ENCODE peak calls at places on chromosome 22, in six cellular contexts. Y is GM23338, Q is transverse colon, W is K562, S is spleen, X is GM12891. U is an unnamed sample.

GRCh38 chr22:38016182-38017078 is 32.1 kb upstream of the SOX10 start:
- DNase-seq in S (no peak), Y (peak), Q (peak), X (no peak), W (no peak), U (no peak)

GRCh38 chr22:26194313-26194712 is 25.1 kb downstream of the SEZ6L start:
- DNase-seq in X (no peak), Y (no peak), Q (no peak), W (no peak), S (no peak), U (no peak)

GRCh38 chr22:39150848-39151215 is 1.6 kb downstream of the CBX7 start:
- DNase-seq in S (peak), Y (no peak), W (no peak), Q (no peak), X (no peak), U (no peak)

GRCh38 chr22:50713571-50714056 is 24.4 kb upstream of the ACR start:
- DNase-seq in W (no peak), Q (no peak), Y (no peak), X (no peak), S (peak), U (no peak)

GRCh38 chr22:44090571-44090905 is 66.4 kb downstream of the PARVB start:
- DNase-seq in Y (no peak), S (no peak), Q (no peak), X (no peak), W (no peak), U (no peak)

GRCh38 chr22:39913321-39913720 is 12.4 kb downstream of the GRAP2 start:
- DNase-seq in Y (no peak), S (no peak), Q (no peak), X (no peak), W (no peak), U (no peak)

GRCh38 chr22:25704701-25705100 is 37.3 kb upstream of the MYO18B start:
- DNase-seq in Y (no peak), X (no peak), W (no peak), S (no peak), Q (no peak), U (no peak)

GRCh38 chr22:21917206-21917958 is 35.3 kb downstream of the PPM1F start:
- DNase-seq in W (peak), Q (no peak), Y (peak), X (no peak), S (no peak), U (no peak)

GRCh38 chr22:47567741-47568140 is 805.3 kb downstream of the TBC1D22A start:
- DNase-seq in Q (no peak), X (no peak), W (no peak), Y (no peak), S (no peak), U (no peak)

GRCh38 chr22:23119492-23120414 is 22.0 kb downstream of the RSPH14 start:
- DNase-seq in W (peak), S (no peak), Y (no peak), Q (no peak), X (peak), U (no peak)

GRCh38 chr22:27541831-27542230 is 259.7 kb downstream of the MN1 start:
- DNase-seq in X (no peak), S (no peak), Y (no peak), Q (no peak), W (no peak), U (no peak)

GRCh38 chr22:21624120-21624879 is 5.5 kb downstream of the YDJC start:
- DNase-seq in W (peak), S (no peak), Y (peak), X (no peak), Q (peak), U (no peak)

GRCh38 chr22:17130199-17130598 is 9.0 kb upstream of the TMEM121B start:
- DNase-seq in Y (no peak), S (no peak), W (no peak), X (no peak), Q (no peak), U (no peak)

GRCh38 chr22:45877651-45878050 is 99.3 kb downstream of the WNT7B start:
- DNase-seq in S (peak), Y (no peak), X (no peak), W (no peak), Q (no peak), U (no peak)

GRCh38 chr22:50581950-50582561 is 593 bp downstream of the CHKB start:
- DNase-seq in Q (peak), S (no peak), W (no peak), Y (no peak), X (no peak), U (no peak)

GRCh38 chr22:34414467-34415440 is 494.5 kb upstream of the LARGE1 start:
- DNase-seq in S (no peak), Q (peak), Y (peak), X (peak), W (peak), U (peak)

GRCh38 chr22:50218153-50218995 is 17.6 kb downstream of the SELENOO start:
- DNase-seq in S (no peak), W (no peak), Y (no peak), Q (no peak), X (no peak), U (no peak)

GRCh38 chr22:44819966-44820631 is 67.7 kb downstream of the ARHGAP8 start:
- DNase-seq in W (no peak), S (peak), Y (peak), Q (no peak), X (no peak), U (no peak)

GRCh38 chr22:49800408-49801238 is 27.1 kb downstream of the BRD1 start:
- DNase-seq in Q (no peak), S (no peak), W (no peak), X (no peak), Y (no peak), U (no peak)

GRCh38 chr22:38066381-38067027 is 9.3 kb downstream of the PICK1 start:
- DNase-seq in W (no peak), Q (no peak), X (no peak), S (no peak), Y (no peak), U (no peak)

GRCh38 chr22:49344196-49344595 is 483.5 kb downstream of the BRD1 start:
- DNase-seq in S (no peak), W (no peak), Q (no peak), Y (no peak), X (no peak), U (no peak)

GRCh38 chr22:49798486-49799151 is 29.1 kb downstream of the BRD1 start:
- DNase-seq in W (no peak), Y (no peak), X (no peak), Q (no peak), S (no peak), U (no peak)

GRCh38 chr22:48954781-48955311 is 872.8 kb downstream of the BRD1 start:
- DNase-seq in Q (peak), S (peak), W (no peak), X (no peak), Y (no peak), U (no peak)

GRCh38 chr22:38657248-38657909 is 941 bp downstream of the CBY1 start:
- DNase-seq in Y (peak), S (peak), X (no peak), Q (peak), W (peak), U (no peak)

GRCh38 chr22:49738566-49738965 is 89.1 kb downstream of the BRD1 start:
- DNase-seq in X (no peak), W (no peak), S (no peak), Y (no peak), Q (no peak), U (no peak)

GRCh38 chr22:48234011-48234410 is 1471.6 kb downstream of the TBC1D22A start:
- DNase-seq in W (no peak), S (no peak), Y (no peak), Q (no peak), X (no peak), U (no peak)

GRCh38 chr22:48253573-48253972 is 1491.1 kb downstream of the TBC1D22A start:
- DNase-seq in W (no peak), S (peak), Y (no peak), Q (no peak), X (no peak), U (no peak)

GRCh38 chr22:23256986-23257888 is 76.9 kb downstream of the BCR start:
- DNase-seq in Q (peak), X (no peak), S (no peak), W (no peak), Y (no peak), U (no peak)

GRCh38 chr22:17121235-17122195 is at the start of gene TMEM121B:
- DNase-seq in X (peak), Q (peak), Y (peak), S (peak), W (peak), U (no peak)

GRCh38 chr22:38317237-38317994 is at the start of gene CSNK1E:
- DNase-seq in Y (peak), X (peak), Q (peak), W (peak), S (peak), U (no peak)

GRCh38 chr22:44869196-44869595 is 116.8 kb downstream of the ARHGAP8 start:
- DNase-seq in W (no peak), X (no peak), Y (no peak), Q (no peak), S (no peak), U (no peak)

GRCh38 chr22:27152883-27153282 is 495.5 kb downstream of the MIAT start:
- DNase-seq in S (no peak), W (no peak), Q (no peak), X (no peak), Y (no peak), U (no peak)

GRCh38 chr22:25395468-25395867 is 169.0 kb upstream of the GRK3 start:
- DNase-seq in S (no peak), X (no peak), Q (no peak), Y (no peak), W (no peak), U (no peak)

GRCh38 chr22:29830585-29830984 is 7.5 kb downstream of the ASCC2 start:
- DNase-seq in Q (no peak), S (no peak), Y (no peak), X (no peak), W (no peak), U (no peak)

GRCh38 chr22:45472426-45472825 is 30.3 kb upstream of the FBLN1 start:
- DNase-seq in X (no peak), W (no peak), Y (no peak), Q (no peak), S (no peak), U (no peak)

GRCh38 chr22:38649841-38650522 is 6.2 kb downstream of the FAM227A start:
- DNase-seq in Q (no peak), S (no peak), W (no peak), Y (no peak), X (no peak), U (no peak)

GRCh38 chr22:20997536-20998257 is 4.2 kb downstream of the THAP7 start:
- DNase-seq in X (no peak), Q (no peak), W (peak), S (no peak), Y (no peak), U (no peak)

GRCh38 chr22:46056169-46057041 is 79.4 kb upstream of the WNT7B start:
- DNase-seq in Q (peak), X (no peak), Y (no peak), S (peak), W (no peak), U (no peak)

GRCh38 chr22:41695211-41695610 is 4.1 kb upstream of the MEI1 start:
- DNase-seq in S (no peak), X (no peak), Y (no peak), W (no peak), Q (no peak), U (no peak)

GRCh38 chr22:41696714-41697113 is 2.6 kb upstream of the MEI1 start:
- DNase-seq in X (no peak), Y (no peak), Q (peak), W (no peak), S (peak), U (no peak)

GRCh38 chr22:41699264-41700104 is at the start of gene MEI1:
- DNase-seq in W (no peak), Q (peak), S (peak), X (peak), Y (peak), U (no peak)

GRCh38 chr22:41700105-41700358 is 729 bp downstream of the MEI1 start:
- DNase-seq in Q (no peak), S (no peak), W (no peak), Y (no peak), X (no peak), U (no peak)

DNA sequence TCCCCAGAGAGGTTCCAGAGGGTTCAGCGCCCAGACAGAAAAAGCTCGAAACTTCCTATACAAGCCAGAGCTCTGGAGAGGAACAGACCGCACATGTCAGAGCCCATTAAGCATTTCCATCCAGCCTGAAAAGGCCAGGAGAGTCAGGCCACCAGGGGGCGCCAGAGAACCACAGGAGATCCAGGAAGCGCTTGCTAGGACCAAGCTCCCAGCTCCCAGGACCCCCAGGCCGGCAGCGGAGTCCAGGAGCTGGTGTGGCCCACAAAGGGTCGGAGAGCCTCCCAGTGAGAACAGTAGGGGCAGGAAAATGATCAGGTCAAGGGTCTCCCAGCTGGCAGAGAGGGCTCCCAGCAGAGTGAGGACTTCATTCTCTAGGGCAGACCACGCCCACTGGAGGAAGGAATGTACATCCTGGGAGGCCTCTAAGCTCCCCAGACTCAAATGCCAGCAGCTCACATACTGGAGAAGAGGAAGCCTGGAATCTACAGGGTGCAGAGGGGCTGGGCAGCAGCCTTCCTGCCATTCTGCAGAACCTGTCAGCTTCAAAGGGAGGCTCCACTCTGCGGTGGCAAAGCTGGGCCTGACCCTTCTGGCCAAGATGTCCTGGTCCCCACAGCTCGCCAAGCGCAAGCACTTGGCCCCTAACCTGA is 2.1 kb upstream of the MEI1 start:
- DNase-seq in W (peak), Q (peak), Y (peak), S (peak), X (peak), U (peak)
- TF ChIP-seq POLR2AphosphoS5 in W (no peak), Q (no peak), Y (no peak), S (peak), X (no peak), U (no peak)

GRCh38 chr22:19507534-19507861 is 16.7 kb downstream of the CLDN5 start:
- DNase-seq in S (no peak), Q (no peak), Y (no peak), W (no peak), X (no peak), U (no peak)

GRCh38 chr22:19508024-19508776 is 16.0 kb downstream of the CLDN5 start:
- DNase-seq in Y (no peak), W (no peak), X (no peak), Q (no peak), S (no peak), U (no peak)

GRCh38 chr22:19509923-19510322 is 14.3 kb downstream of the CLDN5 start:
- DNase-seq in Y (no peak), Q (no peak), X (no peak), S (no peak), W (no peak), U (no peak)

GRCh38 chr22:19513823-19514222 is 10.4 kb downstream of the CLDN5 start:
- DNase-seq in X (no peak), S (no peak), Q (no peak), Y (no peak), W (no peak), U (no peak)

GRCh38 chr22:19510919-19511341 is 13.3 kb downstream of the CLDN5 start:
- DNase-seq in W (no peak), X (no peak), S (no peak), Q (no peak), Y (no peak), U (no peak)
- TF ChIP-seq POLR2AphosphoS5 in W (no peak), X (no peak), S (no peak), Q (no peak), Y (no peak), U (no peak)

GRCh38 chr22:42170946-42171345 is 40.3 kb upstream of the CYP2D6 start:
- DNase-seq in Q (no peak), W (no peak), S (no peak), Y (no peak), X (no peak), U (no peak)

GRCh38 chr22:42171417-42171816 is 40.8 kb upstream of the CYP2D6 start:
- DNase-seq in X (no peak), Q (no peak), W (no peak), Y (no peak), S (no peak), U (no peak)

GRCh38 chr22:42173183-42173926 is 42.7 kb upstream of the CYP2D6 start:
- DNase-seq in X (no peak), Y (no peak), Q (no peak), S (no peak), W (no peak), U (no peak)

GRCh38 chr22:42172385-42173172 is 42.0 kb upstream of the CYP2D6 start:
- DNase-seq in Q (peak), X (no peak), W (no peak), Y (no peak), S (no peak), U (no peak)

GRCh38 chr22:42171946-42172345 is 41.3 kb upstream of the CYP2D6 start:
- DNase-seq in Q (no peak), Y (no peak), X (no peak), W (no peak), S (no peak), U (no peak)
- TF ChIP-seq POLR2AphosphoS5 in Q (no peak), Y (no peak), X (no peak), W (no peak), S (no peak), U (no peak)

GRCh38 chr22:36377022-36377631 is 10.6 kb downstream of the MYH9 start:
- DNase-seq in Y (no peak), X (no peak), Q (no peak), S (no peak), W (peak), U (no peak)

GRCh38 chr22:36376265-36376664 is 11.5 kb downstream of the MYH9 start:
- DNase-seq in W (no peak), X (no peak), Q (no peak), Y (no peak), S (no peak), U (no peak)

GRCh38 chr22:36373258-36373579 is 14.5 kb downstream of the MYH9 start:
- DNase-seq in S (peak), Q (no peak), Y (peak), W (no peak), X (no peak), U (no peak)

GRCh38 chr22:36374603-36375024 is 13.2 kb downstream of the MYH9 start:
- DNase-seq in S (no peak), X (no peak), Y (no peak), W (no peak), Q (peak), U (peak)

DNA sequence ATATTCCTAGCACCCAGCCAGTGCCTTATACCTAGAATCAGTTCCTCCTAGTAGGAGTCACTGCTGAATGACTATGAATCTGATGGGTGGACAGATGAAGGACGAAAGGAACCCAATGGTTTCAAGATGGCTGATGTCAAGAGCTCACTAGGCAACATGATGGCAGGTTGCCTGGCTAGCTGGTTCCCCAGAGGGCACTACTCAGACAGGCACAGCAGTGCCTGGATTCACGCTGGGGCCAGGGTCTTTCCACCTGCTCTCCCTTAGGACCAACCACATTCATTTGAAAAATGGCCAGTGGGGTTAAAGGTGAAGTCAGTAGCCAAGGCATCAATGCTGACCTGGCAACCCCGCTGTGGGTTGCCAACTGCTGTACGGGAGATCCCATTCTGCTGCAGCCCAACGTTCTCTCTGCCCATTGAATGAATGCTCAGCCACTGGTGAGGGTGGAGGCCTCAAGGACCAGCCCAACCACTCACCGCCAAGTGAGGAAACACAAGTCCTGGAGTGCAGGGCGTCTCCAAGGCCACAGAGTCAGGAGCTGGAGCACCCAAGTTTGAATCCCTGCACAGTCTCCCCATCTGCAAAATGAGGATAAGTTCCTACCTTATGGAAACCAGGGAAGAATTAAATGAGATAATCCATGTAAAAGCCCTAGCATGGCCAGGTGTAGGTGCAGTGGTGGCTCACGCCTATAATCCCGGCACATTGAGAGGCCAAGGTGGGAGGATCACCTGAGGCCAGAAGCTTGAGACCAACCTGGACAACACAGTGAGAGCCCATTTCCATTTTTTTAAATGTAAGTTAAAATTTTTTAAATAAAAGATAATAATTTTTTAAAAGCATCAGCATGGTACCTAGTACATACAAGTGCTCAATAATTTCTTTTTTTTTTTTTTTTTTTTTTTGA is 12.4 kb downstream of the MYH9 start:
- DNase-seq in W (no peak), S (no peak), Q (no peak), X (no peak), Y (no peak), U (no peak)
- TF ChIP-seq POLR2AphosphoS5 in W (no peak), S (no peak), Q (peak), X (no peak), Y (no peak), U (no peak)

U was measured in HCT116.